ENCODE peak calls at places on chromosomes 7 and 10, in five cellular contexts. One of them, this sample, is unnamed.
A peak's percentile ranks its signal among the peaks of the same experiment; 100 is the strongest.

GRCh38 chr10:45008524-45009161 is 7.9 kb downstream of the ZNF22 start:
- DNase-seq in PC-3: peak; percentile 96
- DNase-seq in MM.1S: peak; percentile 81
- DNase-seq in PC-9: peak; percentile 84
- DNase-seq in body of pancreas: peak; percentile 76
- DNase-seq in this sample: peak; percentile 81

GRCh38 chr10:103622286-103622685 is 128.8 kb downstream of the NEURL1 start:
- DNase-seq in PC-3: no peak
- DNase-seq in MM.1S: no peak
- DNase-seq in PC-9: no peak
- DNase-seq in body of pancreas: no peak
- DNase-seq in this sample: no peak

GRCh38 chr10:79425074-79425532 is 20.3 kb downstream of the ZCCHC24 start:
- DNase-seq in PC-3: no peak
- DNase-seq in MM.1S: no peak
- DNase-seq in PC-9: no peak
- DNase-seq in body of pancreas: no peak
- DNase-seq in this sample: no peak

GRCh38 chr7:94696981-94697670 is 41.2 kb upstream of the SGCE start:
- DNase-seq in PC-3: peak; percentile 96
- DNase-seq in MM.1S: no peak
- DNase-seq in PC-9: peak; percentile 76
- DNase-seq in body of pancreas: peak; percentile 73
- DNase-seq in this sample: peak; percentile 85

GRCh38 chr7:155795401-155795800 is 16.9 kb downstream of the SHH start:
- DNase-seq in PC-3: no peak
- DNase-seq in MM.1S: no peak
- DNase-seq in PC-9: no peak
- DNase-seq in body of pancreas: no peak
- DNase-seq in this sample: no peak

GRCh38 chr10:122279725-122280141 is 8.6 kb downstream of the BTBD16 start:
- DNase-seq in PC-3: peak; percentile 60
- DNase-seq in MM.1S: no peak
- DNase-seq in PC-9: no peak
- DNase-seq in body of pancreas: no peak
- DNase-seq in this sample: peak; percentile 74

GRCh38 chr10:598415-599170 is 90.9 kb downstream of the DIP2C start:
- DNase-seq in PC-3: no peak
- DNase-seq in MM.1S: no peak
- DNase-seq in PC-9: no peak
- DNase-seq in body of pancreas: no peak
- DNase-seq in this sample: no peak

GRCh38 chr10:132281915-132282666 is 25.7 kb downstream of the STK32C start:
- DNase-seq in PC-3: no peak
- DNase-seq in MM.1S: no peak
- DNase-seq in PC-9: no peak
- DNase-seq in body of pancreas: no peak
- DNase-seq in this sample: no peak

GRCh38 chr10:49202266-49202665 is 14.1 kb upstream of the TMEM273 start:
- DNase-seq in PC-3: no peak
- DNase-seq in MM.1S: no peak
- DNase-seq in PC-9: no peak
- DNase-seq in body of pancreas: no peak
- DNase-seq in this sample: no peak

GRCh38 chr7:81627565-81628287 is 142.1 kb downstream of the HGF start:
- DNase-seq in PC-3: peak; percentile 74
- DNase-seq in MM.1S: no peak
- DNase-seq in PC-9: no peak
- DNase-seq in body of pancreas: no peak
- DNase-seq in this sample: peak; percentile 62

GRCh38 chr10:52030975-52031374 is 283.1 kb upstream of the DKK1 start:
- DNase-seq in PC-3: no peak
- DNase-seq in MM.1S: no peak
- DNase-seq in PC-9: no peak
- DNase-seq in body of pancreas: no peak
- DNase-seq in this sample: no peak

GRCh38 chr7:30171753-30172447 is 37.1 kb downstream of the MTURN start:
- DNase-seq in PC-3: peak; percentile 74
- DNase-seq in MM.1S: no peak
- DNase-seq in PC-9: peak; percentile 60
- DNase-seq in body of pancreas: no peak
- DNase-seq in this sample: peak; percentile 81

GRCh38 chr7:30169585-30169978 is 34.8 kb downstream of the MTURN start:
- DNase-seq in PC-3: peak; percentile 55
- DNase-seq in MM.1S: no peak
- DNase-seq in PC-9: no peak
- DNase-seq in body of pancreas: no peak
- DNase-seq in this sample: no peak

GRCh38 chr7:30168800-30169584 is 34.2 kb downstream of the MTURN start:
- DNase-seq in PC-3: peak; percentile 79
- DNase-seq in MM.1S: no peak
- DNase-seq in PC-9: peak; percentile 77
- DNase-seq in body of pancreas: no peak
- DNase-seq in this sample: peak; percentile 97

GRCh38 chr7:30172451-30172850 is 37.7 kb downstream of the MTURN start:
- DNase-seq in PC-3: peak; percentile 52
- DNase-seq in MM.1S: no peak
- DNase-seq in PC-9: peak; percentile 44
- DNase-seq in body of pancreas: no peak
- DNase-seq in this sample: peak; percentile 94

DNA sequence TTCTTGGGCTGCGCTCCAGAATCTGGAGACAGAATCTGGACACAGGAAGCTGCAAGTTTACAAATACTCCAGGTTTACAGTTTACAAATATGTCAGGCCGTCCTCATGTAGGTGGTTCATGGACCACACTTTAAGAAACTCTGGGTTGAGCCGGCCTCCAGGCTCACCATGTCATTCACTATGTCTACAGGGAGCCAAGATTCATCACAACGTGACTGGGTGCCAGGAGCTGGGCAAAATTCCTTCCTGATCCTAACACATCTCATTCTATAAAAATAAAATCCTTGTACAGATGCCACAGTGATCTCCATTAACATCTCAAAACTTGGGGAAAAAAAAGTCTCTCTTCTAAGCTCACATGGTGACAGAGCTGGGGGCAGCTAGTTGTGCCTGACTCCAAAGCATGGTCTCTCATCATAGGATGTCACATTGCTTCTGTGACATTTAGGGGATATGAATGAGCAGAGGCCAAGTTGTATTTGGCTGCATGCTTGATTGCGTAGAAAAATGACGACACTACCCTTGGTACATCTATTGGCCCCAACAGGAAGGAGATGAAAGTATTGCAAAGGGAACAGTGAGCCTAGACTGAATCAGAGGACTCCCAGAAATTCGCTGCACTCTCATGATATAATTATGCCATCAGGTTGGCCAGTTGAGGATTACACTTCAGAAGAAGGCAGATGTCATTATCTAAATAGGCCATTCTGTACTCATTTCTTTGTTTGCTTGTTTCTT is 35.8 kb downstream of the MTURN start:
- DNase-seq in PC-3: no peak
- DNase-seq in MM.1S: no peak
- DNase-seq in PC-9: no peak
- DNase-seq in body of pancreas: no peak
- DNase-seq in this sample: no peak
- H3K4me1 ChIP-seq in PC-3: peaks cover 62% of the 10 kb centered on the region
- H3K4me1 ChIP-seq in MM.1S: no peaks in the 10 kb centered on the region
- H3K4me1 ChIP-seq in PC-9: peaks cover 38% of the 10 kb centered on the region
- H3K4me1 ChIP-seq in body of pancreas: peaks cover 39% of the 10 kb centered on the region
- H3K4me1 ChIP-seq in this sample: peaks cover 39% of the 10 kb centered on the region

DNA sequence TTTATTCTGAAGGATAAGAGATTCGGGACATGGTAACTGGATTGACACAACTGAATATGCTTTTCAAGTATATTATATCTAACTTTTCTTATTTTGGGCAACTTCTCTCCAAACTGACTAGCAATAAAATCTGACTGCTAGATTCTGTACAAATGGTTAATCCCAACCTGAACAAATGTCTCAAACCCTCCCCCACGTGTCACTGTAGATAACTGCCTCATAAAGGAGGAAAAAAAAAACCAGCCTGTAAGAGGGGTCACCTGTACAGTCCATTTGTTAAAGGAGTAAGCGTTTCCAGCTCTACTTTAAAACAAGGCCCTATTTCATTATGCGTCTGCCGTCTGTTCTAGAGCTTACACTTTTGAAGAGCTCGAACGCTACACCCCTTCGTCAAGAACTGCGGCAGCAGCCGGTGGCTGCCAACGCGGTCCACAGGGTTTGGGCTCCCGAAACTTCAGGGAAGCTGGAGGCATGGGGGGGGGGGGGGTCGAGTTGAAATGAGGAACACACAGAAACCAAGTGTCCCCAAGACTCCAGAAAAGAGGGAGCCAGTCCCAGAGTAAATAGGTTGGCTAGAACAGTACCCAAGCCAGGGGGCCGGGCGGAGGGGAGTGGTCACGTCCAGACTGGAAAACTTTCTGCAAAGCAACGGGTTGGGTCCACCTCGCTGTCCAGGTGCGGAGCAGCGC is 504 bp downstream of the COG5 start:
- DNase-seq in PC-3: peak; percentile 6
- DNase-seq in MM.1S: no peak
- DNase-seq in PC-9: peak; percentile 49
- DNase-seq in body of pancreas: peak; percentile 71
- DNase-seq in this sample: peak; percentile 70
- H3K4me1 ChIP-seq in PC-3: peaks cover 55% of the 10 kb centered on the region
- H3K4me1 ChIP-seq in MM.1S: peaks cover 12% of the 10 kb centered on the region
- H3K4me1 ChIP-seq in PC-9: peaks cover 41% of the 10 kb centered on the region
- H3K4me1 ChIP-seq in body of pancreas: peaks cover 48% of the 10 kb centered on the region
- H3K4me1 ChIP-seq in this sample: peaks cover 31% of the 10 kb centered on the region

GRCh38 chr7:44448922-44449321 is 41.5 kb downstream of the NUDCD3 start:
- DNase-seq in PC-3: no peak
- DNase-seq in MM.1S: no peak
- DNase-seq in PC-9: no peak
- DNase-seq in body of pancreas: no peak
- DNase-seq in this sample: no peak
- H3K4me1 ChIP-seq in PC-3: no peaks in the 10 kb centered on the region
- H3K4me1 ChIP-seq in MM.1S: peaks cover 6% of the 10 kb centered on the region
- H3K4me1 ChIP-seq in PC-9: no peaks in the 10 kb centered on the region
- H3K4me1 ChIP-seq in body of pancreas: no peaks in the 10 kb centered on the region
- H3K4me1 ChIP-seq in this sample: peaks cover 9% of the 10 kb centered on the region

DNA sequence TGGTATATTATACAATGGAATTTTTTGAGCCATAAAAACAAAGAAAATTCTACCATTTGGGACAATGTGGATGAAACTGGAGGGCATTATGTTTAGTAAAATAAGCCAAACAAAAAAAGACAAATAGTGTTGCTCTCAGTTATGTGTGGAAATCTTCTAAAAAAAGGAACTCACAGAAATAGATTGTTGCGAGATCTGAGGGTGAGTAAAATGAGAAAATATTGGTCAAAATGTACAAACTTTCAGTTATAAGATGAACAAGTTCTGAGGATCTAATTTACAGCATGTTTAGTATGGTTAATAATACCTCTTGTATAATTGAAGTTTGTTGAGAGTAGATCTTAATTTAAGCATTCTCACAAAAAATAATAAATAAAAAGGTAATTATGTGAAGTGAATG is 291.2 kb downstream of the KIF20B start:
- DNase-seq in PC-3: no peak
- DNase-seq in MM.1S: no peak
- DNase-seq in PC-9: no peak
- DNase-seq in body of pancreas: no peak
- DNase-seq in this sample: no peak
- H3K4me1 ChIP-seq in PC-3: no peaks in the 10 kb centered on the region
- H3K4me1 ChIP-seq in MM.1S: no peaks in the 10 kb centered on the region
- H3K4me1 ChIP-seq in PC-9: no peaks in the 10 kb centered on the region
- H3K4me1 ChIP-seq in body of pancreas: no peaks in the 10 kb centered on the region
- H3K4me1 ChIP-seq in this sample: no peaks in the 10 kb centered on the region

GRCh38 chr10:124029559-124029958 is 63.8 kb downstream of the CHST15 start:
- DNase-seq in PC-3: no peak
- DNase-seq in MM.1S: no peak
- DNase-seq in PC-9: no peak
- DNase-seq in body of pancreas: no peak
- DNase-seq in this sample: no peak
- H3K4me1 ChIP-seq in PC-3: peaks cover 7% of the 10 kb centered on the region
- H3K4me1 ChIP-seq in MM.1S: no peaks in the 10 kb centered on the region
- H3K4me1 ChIP-seq in PC-9: no peaks in the 10 kb centered on the region
- H3K4me1 ChIP-seq in body of pancreas: no peaks in the 10 kb centered on the region
- H3K4me1 ChIP-seq in this sample: no peaks in the 10 kb centered on the region

GRCh38 chr7:116194115-116194514 is 16.2 kb upstream of the TES start:
- DNase-seq in PC-3: no peak
- DNase-seq in MM.1S: no peak
- DNase-seq in PC-9: no peak
- DNase-seq in body of pancreas: no peak
- DNase-seq in this sample: no peak

GRCh38 chr7:116197355-116197754 is 13.0 kb upstream of the TES start:
- DNase-seq in PC-3: no peak
- DNase-seq in MM.1S: no peak
- DNase-seq in PC-9: no peak
- DNase-seq in body of pancreas: no peak
- DNase-seq in this sample: no peak

GRCh38 chr7:116196947-116197346 is 13.4 kb upstream of the TES start:
- DNase-seq in PC-3: no peak
- DNase-seq in MM.1S: no peak
- DNase-seq in PC-9: no peak
- DNase-seq in body of pancreas: no peak
- DNase-seq in this sample: no peak

GRCh38 chr7:116195451-116195850 is 14.9 kb upstream of the TES start:
- DNase-seq in PC-3: no peak
- DNase-seq in MM.1S: no peak
- DNase-seq in PC-9: no peak
- DNase-seq in body of pancreas: no peak
- DNase-seq in this sample: no peak

GRCh38 chr7:116193329-116194087 is 16.8 kb upstream of the TES start:
- DNase-seq in PC-3: no peak
- DNase-seq in MM.1S: no peak
- DNase-seq in PC-9: no peak
- DNase-seq in body of pancreas: no peak
- DNase-seq in this sample: no peak
- H3K4me1 ChIP-seq in PC-3: no peaks in the 10 kb centered on the region
- H3K4me1 ChIP-seq in MM.1S: no peaks in the 10 kb centered on the region
- H3K4me1 ChIP-seq in PC-9: no peaks in the 10 kb centered on the region
- H3K4me1 ChIP-seq in body of pancreas: no peaks in the 10 kb centered on the region
- H3K4me1 ChIP-seq in this sample: peaks cover 8% of the 10 kb centered on the region